ENCODE peak calls at places on chromosomes 7 and 10, in six cellular contexts. H, L, S, I, K and R are unnamed samples.

GRCh38 chr7:101315336-101315735 is 6.3 kb downstream of the IFT22 start:
- DNase-seq in H (no peak), L (no peak), S (peak; percentile 16), I (peak; percentile 54), K (no peak), R (peak; percentile 14)

GRCh38 chr10:112383325-112383724 is 9.4 kb downstream of the ACSL5 start:
- DNase-seq in H (no peak), L (no peak), S (no peak), I (no peak), K (no peak), R (peak; percentile 65)

GRCh38 chr7:132877578-132877977 is 204.3 kb downstream of the CHCHD3 start:
- DNase-seq in H (no peak), L (no peak), S (no peak), I (peak; percentile 12), K (no peak), R (no peak)

GRCh38 chr7:56077681-56078080 is 13.6 kb downstream of the SUMF2 start:
- DNase-seq in H (no peak), L (no peak), S (no peak), I (no peak), K (no peak), R (no peak)

GRCh38 chr10:132257271-132257670 is 50.5 kb downstream of the STK32C start:
- DNase-seq in H (no peak), L (no peak), S (no peak), I (no peak), K (peak; percentile 20), R (peak; percentile 40)

GRCh38 chr7:96596120-96596826 is 113.4 kb downstream of the SEM1 start:
- DNase-seq in H (no peak), L (no peak), S (no peak), I (no peak), K (no peak), R (no peak)

GRCh38 chr10:4343798-4344370 is 482.1 kb upstream of the AKR1E2 start:
- DNase-seq in H (no peak), L (no peak), S (no peak), I (no peak), K (no peak), R (peak; percentile 4)

GRCh38 chr10:3119796-3120459 is 52.6 kb downstream of the PFKP start:
- DNase-seq in H (no peak), L (no peak), S (no peak), I (peak; percentile 81), K (no peak), R (no peak)

GRCh38 chr10:118793545-118793944 is 38.8 kb upstream of the CACUL1 start:
- DNase-seq in H (no peak), L (no peak), S (no peak), I (no peak), K (no peak), R (no peak)

GRCh38 chr7:8135417-8135816 is 126.5 kb downstream of the ICA1 start:
- DNase-seq in H (no peak), L (no peak), S (no peak), I (no peak), K (no peak), R (no peak)

GRCh38 chr7:78523903-78524302 is 725.3 kb downstream of the PHTF2 start:
- DNase-seq in H (no peak), L (no peak), S (no peak), I (peak; percentile 14), K (no peak), R (no peak)

GRCh38 chr7:13713092-13713491 is 276.4 kb downstream of the ETV1 start:
- DNase-seq in H (no peak), L (no peak), S (no peak), I (no peak), K (no peak), R (no peak)

GRCh38 chr10:131693766-131694165 is 207.0 kb upstream of the PPP2R2D start:
- DNase-seq in H (no peak), L (no peak), S (no peak), I (no peak), K (no peak), R (no peak)

GRCh38 chr7:33771422-33771821 is 133.9 kb upstream of the BMPER start:
- DNase-seq in H (no peak), L (no peak), S (no peak), I (no peak), K (no peak), R (no peak)